ENCODE peak calls at places on chromosomes 13 and 19, in nine cellular contexts. One of them, this sample, is unnamed.

GRCh38 chr19:57850553-57851017 is 926 bp downstream of the ZNF587 start:
- DNase-seq in thyroid gland: peak
- DNase-seq in NCI-H1105 treated with DMSO at 0.1 percent for 48 hours: peak
- DNase-seq in activated gamma-delta T cell treated with Interleukin-2 at 50 U/mL for 16 hours: no peak
- DNase-seq in neuronal stem cell: peak
- DNase-seq in GM04503: no peak
- DNase-seq in uterus: no peak
- DNase-seq in heart left ventricle: no peak
- DNase-seq in AG04449: no peak
- DNase-seq in this sample: no peak

GRCh38 chr19:46218160-46218559 is 11.4 kb upstream of the IGFL1 start:
- DNase-seq in thyroid gland: no peak
- DNase-seq in NCI-H1105 treated with DMSO at 0.1 percent for 48 hours: no peak
- DNase-seq in activated gamma-delta T cell treated with Interleukin-2 at 50 U/mL for 16 hours: no peak
- DNase-seq in neuronal stem cell: peak
- DNase-seq in GM04503: no peak
- DNase-seq in uterus: no peak
- DNase-seq in heart left ventricle: no peak
- DNase-seq in AG04449: no peak
- DNase-seq in this sample: no peak

GRCh38 chr19:44142014-44142523 is 715 bp downstream of the ZNF234 start:
- DNase-seq in thyroid gland: no peak
- DNase-seq in NCI-H1105 treated with DMSO at 0.1 percent for 48 hours: no peak
- DNase-seq in activated gamma-delta T cell treated with Interleukin-2 at 50 U/mL for 16 hours: no peak
- DNase-seq in neuronal stem cell: no peak
- DNase-seq in GM04503: peak
- DNase-seq in uterus: no peak
- DNase-seq in heart left ventricle: no peak
- DNase-seq in AG04449: no peak
- DNase-seq in this sample: no peak

GRCh38 chr19:45011959-45012358 is 10.7 kb downstream of the RELB start:
- DNase-seq in thyroid gland: no peak
- DNase-seq in NCI-H1105 treated with DMSO at 0.1 percent for 48 hours: no peak
- DNase-seq in activated gamma-delta T cell treated with Interleukin-2 at 50 U/mL for 16 hours: no peak
- DNase-seq in neuronal stem cell: no peak
- DNase-seq in GM04503: no peak
- DNase-seq in uterus: no peak
- DNase-seq in heart left ventricle: no peak
- DNase-seq in AG04449: no peak
- DNase-seq in this sample: no peak

GRCh38 chr13:111429064-111429558 is 108.7 kb downstream of the TEX29 start:
- DNase-seq in thyroid gland: peak
- DNase-seq in NCI-H1105 treated with DMSO at 0.1 percent for 48 hours: peak
- DNase-seq in activated gamma-delta T cell treated with Interleukin-2 at 50 U/mL for 16 hours: peak
- DNase-seq in neuronal stem cell: peak
- DNase-seq in GM04503: peak
- DNase-seq in uterus: no peak
- DNase-seq in heart left ventricle: no peak
- DNase-seq in AG04449: no peak
- DNase-seq in this sample: no peak

GRCh38 chr13:58869566-58869965 is 1238.0 kb downstream of the PCDH17 start:
- DNase-seq in thyroid gland: no peak
- DNase-seq in NCI-H1105 treated with DMSO at 0.1 percent for 48 hours: no peak
- DNase-seq in activated gamma-delta T cell treated with Interleukin-2 at 50 U/mL for 16 hours: no peak
- DNase-seq in neuronal stem cell: no peak
- DNase-seq in GM04503: no peak
- DNase-seq in uterus: no peak
- DNase-seq in heart left ventricle: no peak
- DNase-seq in AG04449: no peak
- DNase-seq in this sample: no peak

GRCh38 chr19:34788074-34788473 is 15.1 kb upstream of the ZNF599 start:
- DNase-seq in thyroid gland: no peak
- DNase-seq in NCI-H1105 treated with DMSO at 0.1 percent for 48 hours: no peak
- DNase-seq in activated gamma-delta T cell treated with Interleukin-2 at 50 U/mL for 16 hours: no peak
- DNase-seq in neuronal stem cell: no peak
- DNase-seq in GM04503: no peak
- DNase-seq in uterus: no peak
- DNase-seq in heart left ventricle: no peak
- DNase-seq in AG04449: no peak
- DNase-seq in this sample: no peak

GRCh38 chr19:35404879-35405622 is 34.2 kb downstream of the GPR42 start:
- DNase-seq in thyroid gland: no peak
- DNase-seq in NCI-H1105 treated with DMSO at 0.1 percent for 48 hours: no peak
- DNase-seq in activated gamma-delta T cell treated with Interleukin-2 at 50 U/mL for 16 hours: no peak
- DNase-seq in neuronal stem cell: peak
- DNase-seq in GM04503: peak
- DNase-seq in uterus: no peak
- DNase-seq in heart left ventricle: peak
- DNase-seq in AG04449: peak
- DNase-seq in this sample: no peak

GRCh38 chr19:46901701-46902401 is 41.1 kb downstream of the ARHGAP35 start:
- DNase-seq in thyroid gland: no peak
- DNase-seq in NCI-H1105 treated with DMSO at 0.1 percent for 48 hours: no peak
- DNase-seq in activated gamma-delta T cell treated with Interleukin-2 at 50 U/mL for 16 hours: no peak
- DNase-seq in neuronal stem cell: no peak
- DNase-seq in GM04503: no peak
- DNase-seq in uterus: no peak
- DNase-seq in heart left ventricle: no peak
- DNase-seq in AG04449: no peak
- DNase-seq in this sample: no peak

GRCh38 chr19:10517361-10517759 is at the start of gene S1PR5:
- DNase-seq in thyroid gland: peak
- DNase-seq in NCI-H1105 treated with DMSO at 0.1 percent for 48 hours: peak
- DNase-seq in activated gamma-delta T cell treated with Interleukin-2 at 50 U/mL for 16 hours: no peak
- DNase-seq in neuronal stem cell: no peak
- DNase-seq in GM04503: no peak
- DNase-seq in uterus: no peak
- DNase-seq in heart left ventricle: peak
- DNase-seq in AG04449: no peak
- DNase-seq in this sample: no peak

GRCh38 chr13:36884235-36884634 is 35.8 kb downstream of the SMAD9 start:
- DNase-seq in thyroid gland: no peak
- DNase-seq in NCI-H1105 treated with DMSO at 0.1 percent for 48 hours: no peak
- DNase-seq in activated gamma-delta T cell treated with Interleukin-2 at 50 U/mL for 16 hours: no peak
- DNase-seq in neuronal stem cell: no peak
- DNase-seq in GM04503: no peak
- DNase-seq in uterus: no peak
- DNase-seq in heart left ventricle: no peak
- DNase-seq in AG04449: no peak
- DNase-seq in this sample: no peak

GRCh38 chr19:1361601-1362384 is 21.9 kb upstream of the NDUFS7 start:
- DNase-seq in thyroid gland: no peak
- DNase-seq in NCI-H1105 treated with DMSO at 0.1 percent for 48 hours: no peak
- DNase-seq in activated gamma-delta T cell treated with Interleukin-2 at 50 U/mL for 16 hours: no peak
- DNase-seq in neuronal stem cell: no peak
- DNase-seq in GM04503: no peak
- DNase-seq in uterus: no peak
- DNase-seq in heart left ventricle: no peak
- DNase-seq in AG04449: no peak
- DNase-seq in this sample: no peak

GRCh38 chr19:10227215-10227971 is 3.7 kb downstream of the S1PR2 start:
- DNase-seq in thyroid gland: peak
- DNase-seq in NCI-H1105 treated with DMSO at 0.1 percent for 48 hours: no peak
- DNase-seq in activated gamma-delta T cell treated with Interleukin-2 at 50 U/mL for 16 hours: no peak
- DNase-seq in neuronal stem cell: no peak
- DNase-seq in GM04503: no peak
- DNase-seq in uterus: peak
- DNase-seq in heart left ventricle: peak
- DNase-seq in AG04449: no peak
- DNase-seq in this sample: no peak

GRCh38 chr13:22040810-22041364 is 370.0 kb downstream of the FGF9 start:
- DNase-seq in thyroid gland: no peak
- DNase-seq in NCI-H1105 treated with DMSO at 0.1 percent for 48 hours: no peak
- DNase-seq in activated gamma-delta T cell treated with Interleukin-2 at 50 U/mL for 16 hours: no peak
- DNase-seq in neuronal stem cell: no peak
- DNase-seq in GM04503: no peak
- DNase-seq in uterus: no peak
- DNase-seq in heart left ventricle: no peak
- DNase-seq in AG04449: no peak
- DNase-seq in this sample: no peak

GRCh38 chr13:33649212-33649917 is 168.6 kb upstream of the RFC3 start:
- DNase-seq in thyroid gland: no peak
- DNase-seq in NCI-H1105 treated with DMSO at 0.1 percent for 48 hours: peak
- DNase-seq in activated gamma-delta T cell treated with Interleukin-2 at 50 U/mL for 16 hours: no peak
- DNase-seq in neuronal stem cell: no peak
- DNase-seq in GM04503: peak
- DNase-seq in uterus: peak
- DNase-seq in heart left ventricle: no peak
- DNase-seq in AG04449: no peak
- DNase-seq in this sample: no peak

GRCh38 chr19:31675187-31675913 is 326.1 kb upstream of the TSHZ3 start:
- DNase-seq in thyroid gland: no peak
- DNase-seq in NCI-H1105 treated with DMSO at 0.1 percent for 48 hours: no peak
- DNase-seq in activated gamma-delta T cell treated with Interleukin-2 at 50 U/mL for 16 hours: no peak
- DNase-seq in neuronal stem cell: no peak
- DNase-seq in GM04503: no peak
- DNase-seq in uterus: no peak
- DNase-seq in heart left ventricle: no peak
- DNase-seq in AG04449: peak
- DNase-seq in this sample: no peak

GRCh38 chr19:8611391-8611883 is 922 bp upstream of the ADAMTS10 start:
- DNase-seq in thyroid gland: no peak
- DNase-seq in NCI-H1105 treated with DMSO at 0.1 percent for 48 hours: no peak
- DNase-seq in activated gamma-delta T cell treated with Interleukin-2 at 50 U/mL for 16 hours: peak
- DNase-seq in neuronal stem cell: no peak
- DNase-seq in GM04503: no peak
- DNase-seq in uterus: peak
- DNase-seq in heart left ventricle: peak
- DNase-seq in AG04449: no peak
- DNase-seq in this sample: no peak

GRCh38 chr13:32159147-32159869 is 127.7 kb downstream of the FRY start:
- DNase-seq in thyroid gland: no peak
- DNase-seq in NCI-H1105 treated with DMSO at 0.1 percent for 48 hours: no peak
- DNase-seq in activated gamma-delta T cell treated with Interleukin-2 at 50 U/mL for 16 hours: no peak
- DNase-seq in neuronal stem cell: no peak
- DNase-seq in GM04503: no peak
- DNase-seq in uterus: no peak
- DNase-seq in heart left ventricle: peak
- DNase-seq in AG04449: no peak
- DNase-seq in this sample: no peak

GRCh38 chr13:51525567-51526165 is 58.6 kb upstream of the WDFY2 start:
- DNase-seq in thyroid gland: no peak
- DNase-seq in NCI-H1105 treated with DMSO at 0.1 percent for 48 hours: no peak
- DNase-seq in activated gamma-delta T cell treated with Interleukin-2 at 50 U/mL for 16 hours: no peak
- DNase-seq in neuronal stem cell: no peak
- DNase-seq in GM04503: no peak
- DNase-seq in uterus: no peak
- DNase-seq in heart left ventricle: no peak
- DNase-seq in AG04449: no peak
- DNase-seq in this sample: no peak

GRCh38 chr19:4015705-4016402 is 8.3 kb downstream of the PIAS4 start:
- DNase-seq in thyroid gland: no peak
- DNase-seq in NCI-H1105 treated with DMSO at 0.1 percent for 48 hours: no peak
- DNase-seq in activated gamma-delta T cell treated with Interleukin-2 at 50 U/mL for 16 hours: no peak
- DNase-seq in neuronal stem cell: no peak
- DNase-seq in GM04503: no peak
- DNase-seq in uterus: peak
- DNase-seq in heart left ventricle: no peak
- DNase-seq in AG04449: no peak
- DNase-seq in this sample: no peak

GRCh38 chr13:106010836-106011235 is 524.6 kb downstream of the EFNB2 start:
- DNase-seq in thyroid gland: no peak
- DNase-seq in NCI-H1105 treated with DMSO at 0.1 percent for 48 hours: no peak
- DNase-seq in activated gamma-delta T cell treated with Interleukin-2 at 50 U/mL for 16 hours: no peak
- DNase-seq in neuronal stem cell: no peak
- DNase-seq in GM04503: no peak
- DNase-seq in uterus: no peak
- DNase-seq in heart left ventricle: no peak
- DNase-seq in AG04449: no peak
- DNase-seq in this sample: no peak

GRCh38 chr13:48220592-48221300 is 12.3 kb upstream of the ITM2B start:
- DNase-seq in thyroid gland: no peak
- DNase-seq in NCI-H1105 treated with DMSO at 0.1 percent for 48 hours: no peak
- DNase-seq in activated gamma-delta T cell treated with Interleukin-2 at 50 U/mL for 16 hours: no peak
- DNase-seq in neuronal stem cell: no peak
- DNase-seq in GM04503: no peak
- DNase-seq in uterus: no peak
- DNase-seq in heart left ventricle: no peak
- DNase-seq in AG04449: no peak
- DNase-seq in this sample: no peak

GRCh38 chr19:19662866-19663291 is 597 bp downstream of the ATP13A1 start:
- DNase-seq in thyroid gland: no peak
- DNase-seq in NCI-H1105 treated with DMSO at 0.1 percent for 48 hours: no peak
- DNase-seq in activated gamma-delta T cell treated with Interleukin-2 at 50 U/mL for 16 hours: no peak
- DNase-seq in neuronal stem cell: no peak
- DNase-seq in GM04503: no peak
- DNase-seq in uterus: no peak
- DNase-seq in heart left ventricle: no peak
- DNase-seq in AG04449: no peak
- DNase-seq in this sample: no peak

GRCh38 chr19:10095948-10096614 is 6.4 kb downstream of the ANGPTL6 start:
- DNase-seq in thyroid gland: peak
- DNase-seq in NCI-H1105 treated with DMSO at 0.1 percent for 48 hours: peak
- DNase-seq in activated gamma-delta T cell treated with Interleukin-2 at 50 U/mL for 16 hours: peak
- DNase-seq in neuronal stem cell: peak
- DNase-seq in GM04503: no peak
- DNase-seq in uterus: peak
- DNase-seq in heart left ventricle: peak
- DNase-seq in AG04449: no peak
- DNase-seq in this sample: peak

GRCh38 chr19:532578-533484 is 1.3 kb downstream of the CDC34 start:
- DNase-seq in thyroid gland: peak
- DNase-seq in NCI-H1105 treated with DMSO at 0.1 percent for 48 hours: peak
- DNase-seq in activated gamma-delta T cell treated with Interleukin-2 at 50 U/mL for 16 hours: no peak
- DNase-seq in neuronal stem cell: no peak
- DNase-seq in GM04503: peak
- DNase-seq in uterus: peak
- DNase-seq in heart left ventricle: peak
- DNase-seq in AG04449: no peak
- DNase-seq in this sample: no peak

GRCh38 chr19:6067975-6068374 is 42.3 kb downstream of the RFX2 start:
- DNase-seq in thyroid gland: no peak
- DNase-seq in NCI-H1105 treated with DMSO at 0.1 percent for 48 hours: no peak
- DNase-seq in activated gamma-delta T cell treated with Interleukin-2 at 50 U/mL for 16 hours: no peak
- DNase-seq in neuronal stem cell: no peak
- DNase-seq in GM04503: no peak
- DNase-seq in uterus: no peak
- DNase-seq in heart left ventricle: no peak
- DNase-seq in AG04449: no peak
- DNase-seq in this sample: no peak

GRCh38 chr19:3690551-3691371 is 9.5 kb downstream of the PIP5K1C start:
- DNase-seq in thyroid gland: no peak
- DNase-seq in NCI-H1105 treated with DMSO at 0.1 percent for 48 hours: no peak
- DNase-seq in activated gamma-delta T cell treated with Interleukin-2 at 50 U/mL for 16 hours: no peak
- DNase-seq in neuronal stem cell: no peak
- DNase-seq in GM04503: no peak
- DNase-seq in uterus: no peak
- DNase-seq in heart left ventricle: no peak
- DNase-seq in AG04449: no peak
- DNase-seq in this sample: no peak

GRCh38 chr13:50894042-50894441 is 15.5 kb upstream of the RNASEH2B start:
- DNase-seq in thyroid gland: no peak
- DNase-seq in NCI-H1105 treated with DMSO at 0.1 percent for 48 hours: no peak
- DNase-seq in activated gamma-delta T cell treated with Interleukin-2 at 50 U/mL for 16 hours: no peak
- DNase-seq in neuronal stem cell: no peak
- DNase-seq in GM04503: no peak
- DNase-seq in uterus: no peak
- DNase-seq in heart left ventricle: no peak
- DNase-seq in AG04449: no peak
- DNase-seq in this sample: no peak

GRCh38 chr13:32264407-32264806 is 50.8 kb downstream of the ZAR1L start:
- DNase-seq in thyroid gland: peak
- DNase-seq in NCI-H1105 treated with DMSO at 0.1 percent for 48 hours: no peak
- DNase-seq in activated gamma-delta T cell treated with Interleukin-2 at 50 U/mL for 16 hours: no peak
- DNase-seq in neuronal stem cell: no peak
- DNase-seq in GM04503: no peak
- DNase-seq in uterus: peak
- DNase-seq in heart left ventricle: peak
- DNase-seq in AG04449: no peak
- DNase-seq in this sample: no peak

GRCh38 chr13:39779337-39780270 is 124.1 kb downstream of the COG6 start:
- DNase-seq in thyroid gland: no peak
- DNase-seq in NCI-H1105 treated with DMSO at 0.1 percent for 48 hours: no peak
- DNase-seq in activated gamma-delta T cell treated with Interleukin-2 at 50 U/mL for 16 hours: peak
- DNase-seq in neuronal stem cell: no peak
- DNase-seq in GM04503: no peak
- DNase-seq in uterus: no peak
- DNase-seq in heart left ventricle: no peak
- DNase-seq in AG04449: no peak
- DNase-seq in this sample: no peak